ENCODE peak calls at places on chromosome 9, in nine cellular contexts. T, R, N, D, X, G, E, B and F are unnamed samples.

GRCh38 chr9:91646702-91647101 is 223.1 kb upstream of the NFIL3 start:
- DNase-seq in T (no peak), R (no peak), N (no peak), D (no peak), X (no peak), G (no peak), E (no peak), B (no peak), F (no peak)

GRCh38 chr9:80547613-80548012 is 975.8 kb downstream of the TLE4 start:
- DNase-seq in T (no peak), R (no peak), N (no peak), D (no peak), X (no peak), G (no peak), E (no peak), B (no peak), F (no peak)

GRCh38 chr9:133114451-133114885 is 6.6 kb downstream of the RALGDS start:
- DNase-seq in T (no peak), R (no peak), N (no peak), D (no peak), X (no peak), G (no peak), E (no peak), B (no peak), F (no peak)

GRCh38 chr9:99353408-99353807 is 131.3 kb downstream of the SEC61B start:
- DNase-seq in T (no peak), R (no peak), N (no peak), D (no peak), X (peak; percentile 82), G (peak; percentile 98), E (no peak), B (no peak), F (peak; percentile 66)

GRCh38 chr9:125663127-125663526 is 43.9 kb downstream of the MAPKAP1 start:
- DNase-seq in T (no peak), R (no peak), N (no peak), D (no peak), X (no peak), G (no peak), E (peak; percentile 87), B (peak; percentile 31), F (peak; percentile 21)

GRCh38 chr9:14071484-14071883 is 242.5 kb downstream of the NFIB start:
- DNase-seq in T (no peak), R (no peak), N (no peak), D (peak; percentile 13), X (no peak), G (no peak), E (no peak), B (no peak), F (no peak)

GRCh38 chr9:69265891-69266290 is 59.1 kb upstream of the ENTREP1 start:
- DNase-seq in T (no peak), R (no peak), N (no peak), D (no peak), X (no peak), G (no peak), E (peak; percentile 44), B (no peak), F (no peak)

GRCh38 chr9:123401879-123402513 is 46.0 kb downstream of the CRB2 start:
- DNase-seq in T (no peak), R (no peak), N (no peak), D (peak; percentile 77), X (no peak), G (no peak), E (peak; percentile 43), B (peak; percentile 90), F (peak; percentile 87)

GRCh38 chr9:114465906-114466900 is 39.1 kb downstream of the WHRN start:
- DNase-seq in T (no peak), R (no peak), N (no peak), D (no peak), X (no peak), G (no peak), E (no peak), B (no peak), F (no peak)

GRCh38 chr9:91555132-91555531 is 131.5 kb upstream of the NFIL3 start:
- DNase-seq in T (no peak), R (no peak), N (no peak), D (no peak), X (no peak), G (peak; percentile 19), E (no peak), B (no peak), F (no peak)

GRCh38 chr9:127519301-127520166 is 68.2 kb downstream of the LRSAM1 start:
- DNase-seq in T (no peak), R (peak; percentile 39), N (peak; percentile 15), D (no peak), X (peak; percentile 94), G (peak; percentile 97), E (peak; percentile 96), B (no peak), F (peak; percentile 97)